ENCODE peak calls at places on chromosomes 16 and 17, in ten cellular contexts. L, F, C, X, P, S, W, E, O and B are unnamed samples.

GRCh38 chr16:4097826-4098240 is 18.4 kb downstream of the ADCY9 start:
- DNase-seq in F (no peak), L (peak; percentile 26), W (no peak), S (peak; percentile 71), C (no peak), P (no peak), E (no peak), O (no peak), X (no peak), B (no peak)

GRCh38 chr16:28166394-28167208 is 45.2 kb downstream of the XPO6 start:
- DNase-seq in W (no peak), E (no peak), P (no peak), X (no peak), C (no peak), L (no peak), S (no peak), O (no peak), F (no peak), B (no peak)

GRCh38 chr17:15945493-15946209 is 721 bp downstream of the ADORA2B start:
- DNase-seq in S (no peak), X (no peak), O (no peak), F (no peak), C (no peak), W (peak; percentile 67), E (no peak), L (peak; percentile 76), P (no peak), B (no peak)

GRCh38 chr17:59366040-59366757 is 34.7 kb downstream of the YPEL2 start:
- DNase-seq in C (no peak), W (no peak), X (no peak), S (no peak), P (peak; percentile 75), F (peak; percentile 86), L (no peak), E (peak; percentile 30), O (peak; percentile 91), B (no peak)

GRCh38 chr16:19138601-19139000 is 24.8 kb downstream of the ITPRIPL2 start:
- DNase-seq in F (no peak), P (peak; percentile 70), L (no peak), E (peak; percentile 80), O (no peak), S (peak; percentile 86), X (no peak), C (no peak), W (no peak), B (no peak)

GRCh38 chr17:74123866-74124265 is 79.6 kb upstream of the RPL38 start:
- DNase-seq in F (no peak), E (no peak), X (no peak), C (no peak), P (no peak), O (no peak), W (no peak), S (no peak), L (no peak), B (no peak)

GRCh38 chr17:46031920-46032319 is 32.9 kb downstream of the STH start:
- DNase-seq in C (no peak), F (no peak), S (no peak), W (no peak), O (no peak), P (no peak), X (no peak), L (no peak), E (no peak), B (no peak)

GRCh38 chr16:46803373-46803772 is 27.6 kb downstream of the C16orf87 start:
- DNase-seq in F (no peak), O (no peak), S (no peak), L (no peak), C (no peak), W (no peak), P (no peak), X (no peak), E (no peak), B (no peak)

GRCh38 chr16:78028018-78028417 is 5.7 kb downstream of the CLEC3A start:
- DNase-seq in P (no peak), F (no peak), O (no peak), X (no peak), S (no peak), L (no peak), C (no peak), W (no peak), E (no peak), B (no peak)

GRCh38 chr17:31580331-31581021 is 189.0 kb downstream of the RAB11FIP4 start:
- DNase-seq in L (peak; percentile 87), P (no peak), O (no peak), C (no peak), F (no peak), W (no peak), E (no peak), X (no peak), S (peak; percentile 81), B (no peak)

GRCh38 chr16:2341456-2342447 is 1.2 kb upstream of the ABCA3 start:
- DNase-seq in S (no peak), W (no peak), P (no peak), F (no peak), E (no peak), C (no peak), O (no peak), L (peak; percentile 79), X (no peak), B (no peak)

GRCh38 chr17:3911271-3912053 is 4.8 kb downstream of the P2RX1 start:
- DNase-seq in F (no peak), W (no peak), C (peak; percentile 16), O (no peak), X (no peak), L (no peak), P (no peak), S (no peak), E (peak; percentile 54), B (no peak)

GRCh38 chr16:84421081-84421937 is 53.0 kb downstream of the ATP2C2 start:
- DNase-seq in L (no peak), E (no peak), O (no peak), W (peak; percentile 35), S (no peak), X (no peak), F (no peak), P (no peak), C (no peak), B (no peak)

GRCh38 chr17:79794659-79795511 is 2.0 kb downstream of the CBX8 start:
- DNase-seq in O (no peak), X (no peak), S (no peak), F (no peak), P (no peak), C (no peak), L (no peak), E (no peak), W (no peak), B (no peak)

GRCh38 chr16:30183961-30184429 is 593 bp downstream of the CORO1A start:
- DNase-seq in O (no peak), W (peak; percentile 72), E (peak; percentile 62), S (no peak), C (peak; percentile 59), F (no peak), L (peak; percentile 77), P (no peak), X (no peak), B (no peak)

GRCh38 chr17:70078549-70078948 is 3.5 kb downstream of the KCNJ16 start:
- DNase-seq in C (no peak), X (no peak), L (no peak), O (no peak), P (no peak), W (no peak), E (no peak), F (no peak), S (no peak), B (no peak)

GRCh38 chr16:30368122-30368791 is 2.0 kb downstream of the TBC1D10B start:
- DNase-seq in S (peak; percentile 44), W (peak; percentile 19), E (no peak), F (no peak), L (no peak), X (no peak), P (no peak), C (no peak), O (no peak), B (no peak)

GRCh38 chr16:83002351-83003334 is 375.9 kb downstream of the CDH13 start:
- DNase-seq in S (peak; percentile 39), F (no peak), C (no peak), O (no peak), X (no peak), W (no peak), P (peak; percentile 39), E (no peak), L (no peak), B (no peak)

GRCh38 chr16:73848993-73849392 is 447.6 kb upstream of the PSMD7 start:
- DNase-seq in F (no peak), P (no peak), O (no peak), L (no peak), X (no peak), S (no peak), E (no peak), W (no peak), C (no peak), B (no peak)

GRCh38 chr16:65547799-65548446 is 426.1 kb upstream of the CDH11 start:
- DNase-seq in W (no peak), P (no peak), L (no peak), E (no peak), C (no peak), X (no peak), S (peak; percentile 100), F (no peak), O (no peak), B (no peak)

GRCh38 chr16:58127634-58128033 is 1.5 kb downstream of the CFAP20 start:
- DNase-seq in F (no peak), P (no peak), W (no peak), O (no peak), X (no peak), S (peak; percentile 15), C (no peak), L (no peak), E (no peak), B (no peak)

GRCh38 chr17:61479493-61480413 is 27.5 kb downstream of the TBX4 start:
- DNase-seq in S (no peak), C (no peak), F (no peak), W (no peak), O (no peak), L (peak; percentile 67), X (no peak), P (no peak), E (no peak), B (no peak)

GRCh38 chr16:11417487-11417886 is 72.2 kb downstream of the RMI2 start:
- DNase-seq in L (peak; percentile 66), F (no peak), O (no peak), X (no peak), S (no peak), E (no peak), W (no peak), P (no peak), C (no peak), B (no peak)

GRCh38 chr17:3804503-3804931 is 3.5 kb upstream of the ITGAE start:
- DNase-seq in X (no peak), C (no peak), W (no peak), E (no peak), S (no peak), O (no peak), P (no peak), L (peak; percentile 40), F (no peak), B (no peak)

GRCh38 chr17:30232015-30232821 is 3.3 kb downstream of the SLC6A4 start:
- DNase-seq in W (no peak), P (no peak), O (no peak), E (no peak), X (no peak), C (no peak), S (no peak), F (no peak), L (no peak), B (no peak)

GRCh38 chr16:66603537-66604375 is 748 bp upstream of the CMTM3 start:
- DNase-seq in P (no peak), C (peak; percentile 36), O (peak; percentile 42), E (peak; percentile 41), F (no peak), W (no peak), X (peak; percentile 35), S (peak; percentile 66), L (peak; percentile 85), B (no peak)

GRCh38 chr17:56595831-56596740 is 2.6 kb downstream of the NOG start:
- DNase-seq in P (no peak), F (no peak), E (no peak), L (no peak), O (peak; percentile 55), C (no peak), S (no peak), X (no peak), W (peak; percentile 66), B (no peak)

GRCh38 chr17:82283208-82283749 is 9.8 kb upstream of the CSNK1D start:
- DNase-seq in O (no peak), P (peak; percentile 15), L (no peak), W (peak; percentile 50), S (peak; percentile 52), C (no peak), X (peak; percentile 70), E (peak; percentile 89), F (no peak), B (no peak)